ENCODE peak calls at places on chromosome 16, in six cellular contexts. One of them, this sample, is unnamed.
A peak's percentile ranks its signal among the peaks of the same experiment; 100 is the strongest.

GRCh38 chr16:82425661-82426060 is 201.1 kb upstream of the CDH13 start:
- DNase-seq in neuronal stem cell: no peak
- DNase-seq in IMR-90: no peak
- DNase-seq in mesendoderm: no peak
- DNase-seq in H1: no peak
- DNase-seq in H9: no peak
- DNase-seq in this sample: no peak

GRCh38 chr16:8718753-8719386 is 44.5 kb downstream of the ABAT start:
- DNase-seq in mesendoderm: no peak
- DNase-seq in neuronal stem cell: no peak
- DNase-seq in H1: no peak
- DNase-seq in IMR-90: no peak
- DNase-seq in H9: no peak
- DNase-seq in this sample: peak; percentile 27

GRCh38 chr16:78915916-78916315 is 684.6 kb downstream of the MAF start:
- DNase-seq in IMR-90: no peak
- DNase-seq in mesendoderm: peak; percentile 76
- DNase-seq in H1: no peak
- DNase-seq in H9: no peak
- DNase-seq in neuronal stem cell: no peak
- DNase-seq in this sample: no peak

GRCh38 chr16:52316241-52316640 is 230.7 kb downstream of the TOX3 start:
- DNase-seq in H9: no peak
- DNase-seq in mesendoderm: no peak
- DNase-seq in IMR-90: no peak
- DNase-seq in H1: no peak
- DNase-seq in neuronal stem cell: no peak
- DNase-seq in this sample: no peak

GRCh38 chr16:67296422-67296821 is 17.1 kb downstream of the PLEKHG4 start:
- DNase-seq in mesendoderm: no peak
- DNase-seq in neuronal stem cell: no peak
- DNase-seq in H1: no peak
- DNase-seq in IMR-90: peak; percentile 92
- DNase-seq in H9: no peak
- DNase-seq in this sample: no peak

GRCh38 chr16:3459401-3460090 is 16.1 kb downstream of the NAA60 start:
- DNase-seq in IMR-90: peak; percentile 29
- DNase-seq in mesendoderm: peak; percentile 95
- DNase-seq in neuronal stem cell: no peak
- DNase-seq in H1: no peak
- DNase-seq in H9: no peak
- DNase-seq in this sample: peak; percentile 28

GRCh38 chr16:4241601-4242270 is at the start of gene SRL:
- DNase-seq in H9: no peak
- DNase-seq in IMR-90: no peak
- DNase-seq in neuronal stem cell: no peak
- DNase-seq in mesendoderm: no peak
- DNase-seq in H1: no peak
- DNase-seq in this sample: no peak

GRCh38 chr16:66441586-66442375 is 14.7 kb downstream of the BEAN1 start:
- DNase-seq in H9: no peak
- DNase-seq in IMR-90: peak; percentile 44
- DNase-seq in neuronal stem cell: no peak
- DNase-seq in mesendoderm: no peak
- DNase-seq in H1: no peak
- DNase-seq in this sample: no peak

GRCh38 chr16:10253344-10253855 is 71.2 kb upstream of the GRIN2A start:
- DNase-seq in H9: no peak
- DNase-seq in IMR-90: no peak
- DNase-seq in H1: no peak
- DNase-seq in mesendoderm: no peak
- DNase-seq in neuronal stem cell: no peak
- DNase-seq in this sample: no peak

GRCh38 chr16:65875362-65876199 is 490.9 kb upstream of the CDH5 start:
- DNase-seq in H9: no peak
- DNase-seq in neuronal stem cell: no peak
- DNase-seq in H1: no peak
- DNase-seq in IMR-90: no peak
- DNase-seq in mesendoderm: peak; percentile 58
- DNase-seq in this sample: no peak

GRCh38 chr16:16045879-16046278 is 96.5 kb downstream of the ABCC1 start:
- DNase-seq in mesendoderm: no peak
- DNase-seq in IMR-90: no peak
- DNase-seq in H9: peak; percentile 71
- DNase-seq in neuronal stem cell: no peak
- DNase-seq in H1: no peak
- DNase-seq in this sample: peak; percentile 35

GRCh38 chr16:23924138-23924537 is 88.4 kb downstream of the PRKCB start:
- DNase-seq in IMR-90: no peak
- DNase-seq in H9: no peak
- DNase-seq in H1: no peak
- DNase-seq in neuronal stem cell: no peak
- DNase-seq in mesendoderm: no peak
- DNase-seq in this sample: peak; percentile 4

GRCh38 chr16:87575027-87575804 is 27.1 kb upstream of the JPH3 start:
- DNase-seq in H1: no peak
- DNase-seq in mesendoderm: peak; percentile 85
- DNase-seq in IMR-90: no peak
- DNase-seq in neuronal stem cell: no peak
- DNase-seq in H9: peak; percentile 87
- DNase-seq in this sample: no peak

GRCh38 chr16:67397451-67397801 is 4.1 kb upstream of the TPPP3 start:
- DNase-seq in H1: no peak
- DNase-seq in H9: no peak
- DNase-seq in mesendoderm: no peak
- DNase-seq in neuronal stem cell: no peak
- DNase-seq in IMR-90: no peak
- DNase-seq in this sample: no peak

GRCh38 chr16:82891918-82892317 is 265.1 kb downstream of the CDH13 start:
- DNase-seq in H9: no peak
- DNase-seq in mesendoderm: no peak
- DNase-seq in neuronal stem cell: no peak
- DNase-seq in H1: no peak
- DNase-seq in IMR-90: no peak
- DNase-seq in this sample: no peak

GRCh38 chr16:15950167-15950854 is 895 bp downstream of the ABCC1 start:
- DNase-seq in H1: no peak
- DNase-seq in mesendoderm: peak; percentile 61
- DNase-seq in H9: no peak
- DNase-seq in IMR-90: peak; percentile 44
- DNase-seq in neuronal stem cell: no peak
- DNase-seq in this sample: no peak

GRCh38 chr16:2791174-2791573 is 3.8 kb upstream of the PRSS33 start:
- DNase-seq in H9: peak; percentile 25
- DNase-seq in neuronal stem cell: no peak
- DNase-seq in IMR-90: no peak
- DNase-seq in mesendoderm: no peak
- DNase-seq in H1: no peak
- DNase-seq in this sample: no peak

GRCh38 chr16:82761236-82761635 is 134.5 kb downstream of the CDH13 start:
- DNase-seq in neuronal stem cell: no peak
- DNase-seq in H1: no peak
- DNase-seq in mesendoderm: no peak
- DNase-seq in IMR-90: peak; percentile 74
- DNase-seq in H9: no peak
- DNase-seq in this sample: no peak

GRCh38 chr16:70738083-70738977 is 52.5 kb upstream of the MTSS2 start:
- DNase-seq in neuronal stem cell: no peak
- DNase-seq in H9: peak; percentile 76
- DNase-seq in H1: peak; percentile 44
- DNase-seq in IMR-90: peak; percentile 93
- DNase-seq in mesendoderm: peak; percentile 80
- DNase-seq in this sample: peak; percentile 69

GRCh38 chr16:27638833-27639587 is 89.1 kb downstream of the KATNIP start:
- DNase-seq in neuronal stem cell: no peak
- DNase-seq in H9: no peak
- DNase-seq in mesendoderm: no peak
- DNase-seq in H1: no peak
- DNase-seq in IMR-90: no peak
- DNase-seq in this sample: no peak

GRCh38 chr16:25140459-25140858 is 28.9 kb downstream of the LCMT1 start:
- DNase-seq in H1: no peak
- DNase-seq in mesendoderm: peak; percentile 63
- DNase-seq in H9: no peak
- DNase-seq in neuronal stem cell: no peak
- DNase-seq in IMR-90: peak; percentile 14
- DNase-seq in this sample: peak; percentile 71

GRCh38 chr16:10675861-10676260 is 18.9 kb downstream of the TEKT5 start:
- DNase-seq in IMR-90: no peak
- DNase-seq in neuronal stem cell: no peak
- DNase-seq in mesendoderm: no peak
- DNase-seq in H1: no peak
- DNase-seq in H9: no peak
- DNase-seq in this sample: peak; percentile 86

GRCh38 chr16:82814059-82814458 is 187.3 kb downstream of the CDH13 start:
- DNase-seq in mesendoderm: no peak
- DNase-seq in neuronal stem cell: no peak
- DNase-seq in H1: no peak
- DNase-seq in IMR-90: no peak
- DNase-seq in H9: no peak
- DNase-seq in this sample: no peak

DNA sequence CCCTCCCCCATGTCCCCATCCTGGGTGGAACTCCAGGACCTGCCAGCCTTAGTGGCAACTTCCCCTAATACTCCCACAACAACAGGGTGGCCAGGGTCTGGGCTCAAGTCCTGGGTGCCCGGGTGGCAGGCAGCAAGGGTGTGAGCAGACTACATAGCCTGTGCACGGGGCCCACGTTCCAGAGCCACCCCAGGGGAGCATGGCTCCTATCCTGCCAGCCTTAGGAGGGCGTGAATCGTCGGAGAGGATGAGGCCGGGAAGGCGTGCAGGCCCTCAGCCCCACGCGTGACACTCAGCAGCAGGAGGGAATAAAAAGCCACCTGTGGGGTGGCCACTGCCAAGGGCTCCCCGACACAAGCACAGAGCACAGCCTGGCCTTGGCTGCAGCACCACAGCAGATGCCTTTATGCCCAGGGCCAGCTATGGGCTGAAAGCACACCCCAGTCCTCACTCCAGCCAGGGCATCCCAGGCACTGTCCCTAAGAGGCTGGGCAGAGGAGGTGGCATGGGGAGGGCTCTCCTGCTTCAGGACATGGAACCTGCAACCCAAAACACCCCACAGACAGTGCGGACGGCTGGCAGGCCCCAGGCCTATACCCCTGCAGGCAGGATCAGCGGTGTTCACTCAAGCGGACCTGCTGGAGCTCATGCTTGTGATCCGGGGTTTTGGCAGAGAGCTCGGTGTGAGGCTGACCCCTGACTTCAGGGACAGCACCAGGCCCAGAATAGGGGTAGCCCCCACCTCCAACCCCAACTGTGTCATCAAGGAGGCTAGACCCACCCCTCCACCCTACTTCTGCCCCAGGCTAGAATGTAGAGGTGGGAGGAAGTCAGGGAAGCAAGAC is 2.7 kb downstream of the BCAR1 start:
- DNase-seq in neuronal stem cell: no peak
- DNase-seq in mesendoderm: no peak
- DNase-seq in IMR-90: no peak
- DNase-seq in H1: no peak
- DNase-seq in H9: no peak
- DNase-seq in this sample: no peak
- H2BK5ac ChIP-seq in neuronal stem cell: no peak overlapping the region
- H2BK5ac ChIP-seq in mesendoderm: peak overlapping the region; percentile 22
- H2BK5ac ChIP-seq in IMR-90: peak overlapping the region; percentile 87
- H2BK5ac ChIP-seq in H1: peak overlapping the region; percentile 78
- H2BK5ac ChIP-seq in H9: no peak overlapping the region
- H2BK5ac ChIP-seq in this sample: peak overlapping the region; percentile 14

GRCh38 chr16:35637683-35638082 is 2178.3 kb downstream of the TP53TG3F start:
- DNase-seq in neuronal stem cell: no peak
- DNase-seq in IMR-90: no peak
- DNase-seq in H1: no peak
- DNase-seq in H9: no peak
- DNase-seq in mesendoderm: no peak
- DNase-seq in this sample: no peak

GRCh38 chr16:35636831-35637230 is 2177.4 kb downstream of the TP53TG3F start:
- DNase-seq in H1: no peak
- DNase-seq in IMR-90: no peak
- DNase-seq in mesendoderm: no peak
- DNase-seq in neuronal stem cell: no peak
- DNase-seq in H9: no peak
- DNase-seq in this sample: no peak

GRCh38 chr16:35639233-35640205 is 2180.1 kb downstream of the TP53TG3F start:
- DNase-seq in IMR-90: no peak
- DNase-seq in mesendoderm: no peak
- DNase-seq in neuronal stem cell: no peak
- DNase-seq in H9: no peak
- DNase-seq in H1: no peak
- DNase-seq in this sample: no peak

DNA sequence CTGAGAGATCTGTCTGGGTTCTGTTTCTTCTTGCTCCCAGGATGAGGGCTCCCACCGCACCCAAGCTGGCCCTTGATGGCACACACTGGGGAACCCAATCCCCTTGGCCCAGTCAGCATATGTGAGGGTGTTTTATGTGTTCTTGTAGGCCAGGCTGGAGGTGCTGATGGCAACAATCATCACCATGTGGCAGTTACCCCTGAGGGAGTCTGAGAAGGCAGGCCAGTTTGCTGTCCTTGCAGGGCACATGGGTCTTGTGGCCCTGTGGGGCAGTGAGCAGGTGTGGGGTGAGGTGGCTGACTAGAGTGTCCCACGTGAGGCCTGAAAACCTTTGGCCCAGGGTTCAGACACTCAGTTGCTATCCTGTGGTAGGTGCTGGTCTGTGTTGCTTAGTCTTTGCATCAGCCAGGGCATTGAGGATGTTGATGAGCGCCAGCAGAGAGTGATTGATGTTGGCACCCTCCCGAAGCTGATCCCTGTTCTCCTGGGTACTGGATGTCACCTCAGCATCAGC is 2183.0 kb downstream of the TP53TG3F start:
- DNase-seq in neuronal stem cell: no peak
- DNase-seq in H9: no peak
- DNase-seq in H1: no peak
- DNase-seq in IMR-90: no peak
- DNase-seq in mesendoderm: no peak
- DNase-seq in this sample: no peak
- H2AK5ac ChIP-seq in neuronal stem cell: no peak overlapping the region
- H2AK5ac ChIP-seq in H9: no peak overlapping the region
- H2AK5ac ChIP-seq in H1: no peak overlapping the region
- H2AK5ac ChIP-seq in IMR-90: no peak overlapping the region
- H2AK5ac ChIP-seq in mesendoderm: no peak overlapping the region
- H2AK5ac ChIP-seq in this sample: no peak overlapping the region

DNA sequence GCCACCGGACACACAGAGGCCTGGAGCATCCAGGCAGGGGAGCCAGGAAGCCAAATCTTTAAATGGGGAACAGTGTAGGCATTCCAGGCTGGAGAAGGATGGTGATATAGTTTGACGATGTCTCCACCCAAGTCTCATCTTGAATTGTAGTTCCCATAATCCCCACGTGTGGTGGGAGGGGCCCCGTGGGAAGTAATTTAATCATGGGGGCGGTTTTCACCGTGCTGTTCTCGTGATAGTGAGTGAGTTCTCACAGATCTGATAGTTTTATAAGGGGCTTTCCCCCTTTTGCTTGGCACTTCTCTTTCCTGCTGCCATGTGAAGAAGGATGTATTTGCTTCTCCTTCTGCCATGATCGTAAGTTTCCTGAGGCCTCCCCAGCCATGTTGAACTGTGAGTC is 28.8 kb downstream of the GINS3 start:
- DNase-seq in mesendoderm: no peak
- DNase-seq in H1: no peak
- DNase-seq in IMR-90: no peak
- DNase-seq in H9: no peak
- DNase-seq in neuronal stem cell: no peak
- DNase-seq in this sample: no peak
- H2BK5ac ChIP-seq in mesendoderm: no peak overlapping the region
- H2BK5ac ChIP-seq in H1: no peak overlapping the region
- H2BK5ac ChIP-seq in IMR-90: no peak overlapping the region
- H2BK5ac ChIP-seq in H9: no peak overlapping the region
- H2BK5ac ChIP-seq in neuronal stem cell: peak overlapping the region; percentile 8
- H2BK5ac ChIP-seq in this sample: no peak overlapping the region

GRCh38 chr16:48184681-48185080 is 28.9 kb upstream of the ABCC12 start:
- DNase-seq in neuronal stem cell: no peak
- DNase-seq in H1: no peak
- DNase-seq in mesendoderm: no peak
- DNase-seq in IMR-90: no peak
- DNase-seq in H9: no peak
- DNase-seq in this sample: no peak
- H2AK5ac ChIP-seq in neuronal stem cell: no peak overlapping the region
- H2AK5ac ChIP-seq in H1: no peak overlapping the region
- H2AK5ac ChIP-seq in mesendoderm: no peak overlapping the region
- H2AK5ac ChIP-seq in IMR-90: no peak overlapping the region
- H2AK5ac ChIP-seq in H9: no peak overlapping the region
- H2AK5ac ChIP-seq in this sample: no peak overlapping the region

This sample was measured in trophoblast cell.